ENCODE peak calls at places on chromosomes 11 and 22, in nine cellular contexts. X is prostate gland, G is esophagus muscularis mucosa, H is Peyer's patch, D is lower leg skin, U is A549, R is erythroblast, J is GM12892, Y is heart left ventricle. C is an unnamed sample.
A peak's percentile ranks its signal among the peaks of the same experiment; 100 is the strongest.

GRCh38 chr11:129814244-129814992 is 1.2 kb upstream of the TMEM45B start:
- DNase-seq in X (no peak), G (no peak), H (no peak), D (no peak), U (peak; percentile 13), R (peak; percentile 25), J (no peak), Y (no peak), C (peak; percentile 88)

GRCh38 chr11:59141673-59142460 is 789 bp upstream of the FAM111A start:
- DNase-seq in X (no peak), G (no peak), H (no peak), D (no peak), U (no peak), R (no peak), J (no peak), Y (no peak), C (no peak)

GRCh38 chr11:69123593-69124545 is 31.9 kb upstream of the SMIM38 start:
- DNase-seq in X (no peak), G (no peak), H (peak; percentile 42), D (no peak), U (peak; percentile 57), R (no peak), J (no peak), Y (no peak), C (no peak)

GRCh38 chr11:36431429-36432092 is 78.5 kb downstream of the TRAF6 start:
- DNase-seq in X (no peak), G (no peak), H (no peak), D (no peak), U (peak; percentile 86), R (no peak), J (no peak), Y (peak; percentile 86), C (peak; percentile 30)

GRCh38 chr22:32788884-32789624 is 12.5 kb upstream of the TIMP3 start:
- DNase-seq in X (peak; percentile 34), G (no peak), H (no peak), D (no peak), U (no peak), R (no peak), J (no peak), Y (no peak), C (no peak)

GRCh38 chr11:132589802-132590201 is 942.5 kb downstream of the OPCML start:
- DNase-seq in X (no peak), G (peak; percentile 4), H (no peak), D (no peak), U (no peak), R (no peak), J (no peak), Y (no peak), C (no peak)

GRCh38 chr11:37857726-37858125 is 1259.7 kb upstream of the RAG2 start:
- DNase-seq in X (no peak), G (no peak), H (no peak), D (no peak), U (no peak), R (no peak), J (no peak), Y (no peak), C (no peak)

GRCh38 chr22:29072193-29072978 is 449 bp upstream of the KREMEN1 start:
- DNase-seq in X (peak; percentile 96), G (no peak), H (peak; percentile 98), D (peak; percentile 97), U (peak; percentile 72), R (peak; percentile 91), J (peak; percentile 86), Y (peak; percentile 86), C (peak; percentile 95)

GRCh38 chr11:101470881-101471535 is 112.8 kb downstream of the TRPC6 start:
- DNase-seq in X (no peak), G (no peak), H (no peak), D (no peak), U (peak; percentile 3), R (no peak), J (no peak), Y (no peak), C (no peak)

GRCh38 chr22:17777005-17777716 is 2.9 kb upstream of the BID start:
- DNase-seq in X (no peak), G (no peak), H (no peak), D (no peak), U (no peak), R (peak; percentile 50), J (peak; percentile 76), Y (no peak), C (no peak)
- TF ChIP-seq POLR2A in X (no peak), G (no peak), H (no peak), D (no peak), U (no peak), R (peak; percentile 34), J (peak; percentile 92), Y (no peak), C (no peak)

GRCh38 chr22:41308544-41308947 is 7.2 kb downstream of the ZC3H7B start:
- DNase-seq in X (no peak), G (no peak), H (peak; percentile 87), D (no peak), U (no peak), R (no peak), J (no peak), Y (no peak), C (no peak)
- TF ChIP-seq POLR2A in X (no peak), G (no peak), H (no peak), D (no peak), U (no peak), R (no peak), J (no peak), Y (no peak), C (no peak)

GRCh38 chr22:41946360-41947180 is at the start of gene CENPM:
- DNase-seq in X (peak; percentile 93), G (peak; percentile 98), H (peak; percentile 96), D (peak; percentile 97), U (peak; percentile 95), R (peak; percentile 97), J (peak; percentile 79), Y (peak; percentile 93), C (peak; percentile 96)
- TF ChIP-seq POLR2A in X (peak; percentile 22), G (no peak), H (no peak), D (no peak), U (peak; percentile 26), R (peak; percentile 84), J (peak; percentile 59), Y (no peak), C (no peak)

DNA sequence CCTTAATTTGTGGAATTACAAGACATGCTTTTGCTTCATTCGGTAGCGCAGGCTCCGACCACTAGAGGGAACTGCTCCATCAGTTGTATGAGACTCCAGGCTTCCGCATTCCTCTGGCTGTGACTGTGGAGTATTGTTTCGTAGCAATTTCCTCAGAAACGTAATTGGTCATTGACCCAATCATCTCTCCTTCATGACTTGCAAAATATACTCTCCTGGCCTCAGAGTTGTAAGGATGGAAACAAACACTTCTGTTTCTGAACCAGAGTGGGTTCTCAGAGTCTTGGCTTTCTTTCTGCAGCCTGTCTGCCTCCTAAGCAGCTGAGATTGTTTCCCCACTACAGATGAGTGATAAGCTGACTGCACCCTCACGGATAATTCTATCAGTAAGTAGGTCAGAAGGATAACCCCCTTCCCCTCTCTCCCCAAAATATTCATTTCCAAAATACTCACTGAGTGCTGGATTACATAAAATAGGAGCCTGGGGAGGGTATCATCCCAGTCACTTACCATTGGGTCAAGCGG is 146.8 kb upstream of the ZC3H12C start:
- DNase-seq in X (peak; percentile 68), G (peak; percentile 97), H (peak; percentile 75), D (peak; percentile 95), U (peak; percentile 93), R (peak; percentile 67), J (no peak), Y (peak; percentile 81), C (peak; percentile 95)
- TF ChIP-seq POLR2A in X (no peak), G (no peak), H (peak; percentile 19), D (no peak), U (no peak), R (no peak), J (no peak), Y (peak; percentile 49), C (no peak)

GRCh38 chr11:17351510-17352176 is at the start of gene NCR3LG1:
- DNase-seq in X (peak; percentile 23), G (peak; percentile 92), H (peak; percentile 92), D (peak; percentile 93), U (peak; percentile 45), R (peak; percentile 61), J (peak; percentile 37), Y (peak; percentile 63), C (peak; percentile 66)
- TF ChIP-seq POLR2A in X (no peak), G (no peak), H (peak; percentile 65), D (no peak), U (no peak), R (peak; percentile 42), J (no peak), Y (no peak), C (no peak)

GRCh38 chr11:65077466-65077865 is 6.4 kb downstream of the CDCA5 start:
- DNase-seq in X (no peak), G (no peak), H (no peak), D (no peak), U (peak; percentile 52), R (no peak), J (no peak), Y (no peak), C (no peak)
- TF ChIP-seq POLR2A in X (no peak), G (no peak), H (no peak), D (no peak), U (no peak), R (no peak), J (no peak), Y (no peak), C (no peak)

C was measured in testis.